ENCODE peak calls at places on chromosomes 16 and 17, in ten cellular contexts. U, W, E, F, M, L, I, G, V and R are unnamed samples.
A peak's percentile ranks its signal among the peaks of the same experiment; 100 is the strongest.

GRCh38 chr16:71276589-71277334 is 12.4 kb downstream of the CMTR2 start:
- DNase-seq in E (no peak), M (no peak), G (peak; percentile 33), V (no peak), W (no peak), I (no peak), U (no peak), L (no peak), F (no peak), R (no peak)

GRCh38 chr17:39801055-39801454 is 63.1 kb downstream of the IKZF3 start:
- DNase-seq in U (no peak), V (no peak), F (no peak), E (no peak), G (no peak), L (no peak), W (no peak), M (no peak), I (no peak), R (no peak)

GRCh38 chr16:66293932-66294331 is 72.6 kb upstream of the CDH5 start:
- DNase-seq in F (no peak), I (no peak), G (no peak), L (no peak), E (no peak), W (no peak), V (no peak), U (no peak), M (no peak), R (no peak)

GRCh38 chr17:75271955-75272847 is 1.2 kb upstream of the MIF4GD start:
- DNase-seq in U (no peak), G (no peak), F (no peak), W (no peak), L (no peak), I (peak; percentile 74), E (peak; percentile 74), M (no peak), V (peak; percentile 65), R (no peak)

GRCh38 chr16:49469323-49469670 is 95.7 kb downstream of the C16orf78 start:
- DNase-seq in F (no peak), E (peak; percentile 4), W (no peak), V (no peak), I (no peak), U (no peak), G (no peak), L (no peak), M (no peak), R (no peak)

GRCh38 chr17:82865996-82866395 is 26.2 kb upstream of the ZNF750 start:
- DNase-seq in G (no peak), M (no peak), V (no peak), W (no peak), F (no peak), E (peak; percentile 19), L (no peak), I (no peak), U (no peak), R (no peak)

GRCh38 chr17:66507103-66507923 is 204.9 kb downstream of the PRKCA start:
- DNase-seq in W (no peak), E (no peak), L (no peak), M (no peak), I (no peak), G (peak; percentile 77), F (no peak), V (peak; percentile 89), U (no peak), R (no peak)

GRCh38 chr17:44931376-44931775 is 16.1 kb upstream of the GFAP start:
- DNase-seq in V (no peak), U (no peak), I (peak; percentile 7), E (no peak), L (peak; percentile 38), G (no peak), W (peak; percentile 34), F (no peak), M (no peak), R (no peak)

GRCh38 chr16:55370762-55371482 is 46.9 kb downstream of the IRX6 start:
- DNase-seq in U (peak; percentile 78), G (peak; percentile 13), V (peak; percentile 27), I (peak; percentile 62), F (peak; percentile 74), M (no peak), L (peak; percentile 81), E (peak; percentile 81), W (peak; percentile 80), R (peak; percentile 83)

GRCh38 chr17:65749479-65749878 is 188.0 kb upstream of the AXIN2 start:
- DNase-seq in L (no peak), I (no peak), W (no peak), F (no peak), E (no peak), G (no peak), M (no peak), U (no peak), V (peak; percentile 63), R (no peak)

GRCh38 chr16:1953734-1954133 is 755 bp downstream of the RPL3L start:
- DNase-seq in I (no peak), E (peak; percentile 72), F (no peak), U (no peak), G (no peak), W (peak; percentile 64), M (no peak), V (no peak), L (no peak), R (no peak)

GRCh38 chr17:79713391-79713790 is 17.4 kb upstream of the ENPP7 start:
- DNase-seq in L (no peak), F (no peak), W (no peak), U (no peak), M (no peak), V (no peak), G (no peak), E (no peak), I (no peak), R (no peak)

GRCh38 chr17:57356153-57356721 is 99.9 kb downstream of the MSI2 start:
- DNase-seq in G (no peak), E (no peak), V (no peak), L (no peak), I (no peak), U (no peak), F (no peak), M (no peak), W (no peak), R (no peak)

GRCh38 chr17:57355090-57355859 is 99.0 kb downstream of the MSI2 start:
- DNase-seq in L (no peak), W (no peak), M (no peak), I (no peak), E (no peak), G (no peak), F (no peak), V (peak; percentile 52), U (peak; percentile 17), R (peak; percentile 58)

GRCh38 chr17:57356722-57357391 is 100.5 kb downstream of the MSI2 start:
- DNase-seq in G (no peak), V (peak; percentile 42), F (no peak), E (no peak), U (no peak), I (no peak), M (no peak), L (no peak), W (no peak), R (peak; percentile 24)

GRCh38 chr17:57352658-57353057 is 96.3 kb downstream of the MSI2 start:
- DNase-seq in M (no peak), F (no peak), V (no peak), W (no peak), E (no peak), G (no peak), L (no peak), I (no peak), U (no peak), R (no peak)

GRCh38 chr17:57354669-57355068 is 98.3 kb downstream of the MSI2 start:
- DNase-seq in M (no peak), I (no peak), L (no peak), F (no peak), E (no peak), V (no peak), G (no peak), U (no peak), W (no peak), R (no peak)
- H3K4me3 ChIP-seq in M (no peak overlapping the region), I (no peak overlapping the region), L (no peak overlapping the region), F (no peak overlapping the region), E (no peak overlapping the region), V (no peak overlapping the region), G (no peak overlapping the region), U (no peak overlapping the region), W (no peak overlapping the region), R (no peak overlapping the region)

DNA sequence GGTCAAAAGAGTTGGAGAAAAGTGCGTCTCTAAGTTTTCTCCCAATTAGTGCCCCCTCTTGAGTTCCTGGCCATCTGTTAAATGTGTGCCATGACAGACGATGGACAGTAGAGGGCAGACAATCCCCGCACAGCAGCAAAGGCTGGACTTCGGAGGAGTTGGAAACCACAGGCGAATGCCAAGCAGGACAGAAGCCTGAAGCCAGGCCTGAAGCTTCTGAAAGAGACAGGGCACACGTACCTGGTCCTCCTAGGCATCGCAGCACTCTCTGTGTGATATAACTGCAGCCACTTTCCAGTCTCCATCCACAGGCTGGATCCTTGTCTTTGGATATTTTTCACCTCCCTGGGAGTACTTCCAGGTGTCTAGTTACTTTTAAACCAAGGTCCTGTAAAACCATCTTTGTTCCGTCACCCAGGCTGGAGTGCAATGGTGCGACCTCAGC is 14.5 kb downstream of the C17orf100 start:
- DNase-seq in L (peak; percentile 78), I (peak; percentile 85), G (peak; percentile 66), U (peak; percentile 85), M (no peak), F (peak; percentile 75), V (peak; percentile 72), W (peak; percentile 77), E (peak; percentile 79), R (peak; percentile 82)
- H3K27me3 ChIP-seq in L (no peaks in the 10 kb centered on the region), I (no peaks in the 10 kb centered on the region), G (peaks cover 36% of the 10 kb centered on the region), U (peaks cover 21% of the 10 kb centered on the region), M (no peaks in the 10 kb centered on the region), F (no peaks in the 10 kb centered on the region), V (peaks cover 11% of the 10 kb centered on the region), W (no peaks in the 10 kb centered on the region), E (peaks cover 3% of the 10 kb centered on the region), R (no peaks in the 10 kb centered on the region)

DNA sequence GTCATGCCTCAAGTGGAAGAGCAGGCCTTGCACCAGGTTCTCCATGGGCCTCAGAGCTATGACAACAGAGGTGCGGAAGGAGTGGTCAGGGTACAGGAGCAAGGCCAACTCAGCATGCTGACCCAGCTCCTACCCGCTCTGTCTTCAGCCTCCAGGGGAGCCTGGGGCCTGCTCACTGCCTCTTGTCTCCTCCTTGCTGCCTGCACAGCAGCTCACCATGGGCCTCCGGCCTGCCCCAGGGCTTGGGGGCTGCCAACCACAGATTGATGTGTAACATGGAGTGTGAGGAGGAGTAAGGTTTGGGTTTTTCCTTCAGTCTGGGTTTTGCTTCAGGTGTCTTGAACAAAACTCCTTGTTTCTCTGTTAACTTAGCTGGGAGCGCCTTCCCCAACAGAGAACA is 62.1 kb downstream of the PLD6 start:
- DNase-seq in G (no peak), F (no peak), E (no peak), L (no peak), W (no peak), V (no peak), M (no peak), I (peak; percentile 34), U (no peak), R (no peak)
- H3K27ac ChIP-seq in G (no peak overlapping the region), F (no peak overlapping the region), E (no peak overlapping the region), L (no peak overlapping the region), W (no peak overlapping the region), V (no peak overlapping the region), M (no peak overlapping the region), I (no peak overlapping the region), U (no peak overlapping the region), R (no peak overlapping the region)

DNA sequence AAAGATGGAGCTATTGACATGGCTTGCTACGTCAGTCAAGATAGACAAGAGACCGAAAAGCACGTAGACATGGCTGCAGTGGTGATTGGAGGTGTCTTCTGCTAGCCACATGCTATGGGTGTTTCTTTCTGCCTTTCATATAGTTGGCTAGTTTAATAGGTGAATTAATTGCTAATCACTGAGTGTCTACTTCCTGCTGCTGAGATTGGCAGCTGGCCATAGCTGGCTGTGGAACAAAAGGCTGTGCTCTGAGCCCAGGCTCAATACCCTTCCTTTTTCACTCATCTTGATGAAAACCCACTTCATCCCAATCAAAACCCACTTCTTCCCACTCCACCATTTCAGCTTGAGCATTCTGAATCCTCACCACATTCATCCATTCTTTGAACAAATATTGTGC is 221.4 kb upstream of the MAF start:
- DNase-seq in E (no peak), V (no peak), I (no peak), L (no peak), G (no peak), U (no peak), W (no peak), F (no peak), M (no peak), R (no peak)
- H3K4me3 ChIP-seq in E (no peak overlapping the region), V (no peak overlapping the region), I (no peak overlapping the region), L (no peak overlapping the region), G (no peak overlapping the region), U (no peak overlapping the region), W (no peak overlapping the region), F (no peak overlapping the region), M (no peak overlapping the region), R (no peak overlapping the region)